ENCODE peak calls at places on chromosomes 1 and 21, in six cellular contexts. Y, T, Q, V, J and I are unnamed samples.

GRCh38 chr1:202578001-202578500 is 132.2 kb downstream of the SYT2 start:
- DNase-seq in Q (no peak), V (no peak), Y (peak; percentile 81), T (no peak), J (no peak), I (no peak)

GRCh38 chr1:27773732-27774445 is 870 bp downstream of the STX12 start:
- DNase-seq in T (no peak), Q (no peak), J (no peak), Y (peak; percentile 60), V (no peak), I (no peak)

GRCh38 chr1:26705788-26706237 is 10.0 kb downstream of the ARID1A start:
- DNase-seq in Y (peak; percentile 77), J (no peak), Q (peak; percentile 62), T (no peak), V (no peak), I (no peak)

GRCh38 chr21:33840771-33841170 is 74.8 kb downstream of the ATP5PO start:
- DNase-seq in J (no peak), T (no peak), Q (no peak), Y (peak; percentile 42), V (no peak), I (no peak)

GRCh38 chr1:9808459-9808858 is 15.3 kb downstream of the CLSTN1 start:
- DNase-seq in Y (no peak), T (no peak), J (no peak), Q (no peak), V (no peak), I (no peak)

GRCh38 chr1:145906954-145907755 is 2.7 kb downstream of the ITGA10 start:
- DNase-seq in V (no peak), Y (no peak), T (no peak), Q (no peak), J (no peak), I (no peak)

GRCh38 chr1:61111084-61112050 is 29.0 kb downstream of the NFIA start:
- DNase-seq in Q (no peak), T (no peak), J (no peak), Y (no peak), V (no peak), I (no peak)

GRCh38 chr1:231691618-231692259 is 65.1 kb downstream of the DISC1 start:
- DNase-seq in T (no peak), Q (peak; percentile 28), Y (peak; percentile 61), V (peak; percentile 70), J (peak; percentile 60), I (no peak)

GRCh38 chr1:89041055-89041707 is 18.5 kb upstream of the GBP3 start:
- DNase-seq in V (no peak), J (no peak), Y (peak; percentile 90), T (no peak), Q (peak; percentile 9), I (no peak)

GRCh38 chr1:58763214-58763613 is 20.6 kb downstream of the JUN start:
- DNase-seq in Q (peak; percentile 85), Y (peak; percentile 90), J (no peak), T (no peak), V (no peak), I (no peak)

GRCh38 chr21:45309069-45309521 is 21.4 kb upstream of the POFUT2 start:
- DNase-seq in Y (peak; percentile 67), T (no peak), V (peak; percentile 88), Q (peak; percentile 88), J (peak; percentile 66), I (no peak)

GRCh38 chr1:40753142-40753882 is 30.3 kb upstream of the KCNQ4 start:
- DNase-seq in V (no peak), Y (no peak), T (no peak), Q (no peak), J (no peak), I (no peak)

GRCh38 chr1:44033756-44034155 is 2.5 kb upstream of the SLC6A9 start:
- DNase-seq in T (no peak), V (no peak), J (no peak), Q (no peak), Y (no peak), I (no peak)

GRCh38 chr1:24708938-24709337 is 36.3 kb upstream of the CLIC4 start:
- DNase-seq in Y (no peak), T (no peak), V (no peak), Q (no peak), J (no peak), I (no peak)

GRCh38 chr1:54279457-54279856 is 79.5 kb downstream of the MRPL37 start:
- DNase-seq in T (no peak), J (no peak), Q (no peak), Y (no peak), V (no peak), I (no peak)

GRCh38 chr1:43334453-43335205 is 3.0 kb upstream of the MPL start:
- DNase-seq in Q (no peak), V (no peak), J (no peak), Y (no peak), T (no peak), I (no peak)

GRCh38 chr1:42176902-42177519 is 12.5 kb upstream of the GUCA2A start:
- DNase-seq in Q (peak; percentile 48), Y (peak; percentile 62), J (peak; percentile 54), T (peak; percentile 18), V (no peak), I (peak; percentile 48)

GRCh38 chr1:205430631-205431305 is 8.9 kb upstream of the LEMD1 start:
- DNase-seq in J (peak; percentile 62), Y (peak; percentile 31), V (no peak), T (no peak), Q (peak; percentile 50), I (peak; percentile 5)

GRCh38 chr1:150650193-150650592 is 20.8 kb upstream of the ENSA start:
- DNase-seq in T (peak; percentile 66), Q (no peak), Y (peak; percentile 15), V (no peak), J (no peak), I (no peak)

GRCh38 chr21:34743831-34744230 is 75.0 kb downstream of the CLIC6 start:
- DNase-seq in J (peak; percentile 57), Q (peak; percentile 90), V (no peak), T (no peak), Y (peak; percentile 59), I (no peak)

GRCh38 chr1:64246294-64246917 is 43.0 kb downstream of the UBE2U start:
- DNase-seq in Q (no peak), V (no peak), T (no peak), J (no peak), Y (peak; percentile 42), I (no peak)

GRCh38 chr1:228304225-228304624 is 96.4 kb downstream of the OBSCN start:
- DNase-seq in J (no peak), Y (no peak), V (no peak), T (no peak), Q (no peak), I (no peak)